ENCODE peak calls at places on chromosomes 12 and 14, in four cellular contexts. E is CD4-positive, alpha-beta T cell; J is HL-60; P is body of pancreas. U is an unnamed sample.

GRCh38 chr12:5073838-5074237 is 30.2 kb downstream of the KCNA5 start:
- DNase-seq in P (no peak), E (no peak), J (no peak), U (no peak)

GRCh38 chr12:32000373-32001005 is 41.3 kb downstream of the RESF1 start:
- DNase-seq in P (no peak), E (no peak), J (no peak), U (no peak)

GRCh38 chr12:52183971-52184370 is 7.8 kb downstream of the KRT80 start:
- DNase-seq in E (no peak), J (no peak), P (no peak), U (no peak)

GRCh38 chr12:85157023-85157626 is 121.0 kb downstream of the LRRIQ1 start:
- DNase-seq in E (no peak), P (no peak), J (no peak), U (no peak)

GRCh38 chr12:19719650-19720049 is 280.4 kb downstream of the AEBP2 start:
- DNase-seq in E (no peak), P (no peak), J (no peak), U (no peak)

GRCh38 chr12:7994731-7995205 is 37.7 kb upstream of the FOXJ2 start:
- DNase-seq in E (no peak), P (no peak), J (no peak), U (no peak)

GRCh38 chr14:34098045-34098984 is 147.4 kb upstream of the EGLN3 start:
- DNase-seq in E (no peak), P (peak), J (peak), U (no peak)

GRCh38 chr12:26833692-26834168 is 736 bp upstream of the ITPR2 start:
- DNase-seq in E (peak), P (peak), J (peak), U (peak)

GRCh38 chr14:56491299-56492285 is 88.0 kb upstream of the TMEM260 start:
- DNase-seq in E (no peak), P (peak), J (peak), U (peak)

GRCh38 chr14:88323520-88324199 is 591 bp upstream of the KCNK10 start:
- DNase-seq in J (peak), E (no peak), P (peak), U (no peak)

GRCh38 chr14:102688290-102688689 is 89.0 kb upstream of the TRAF3 start:
- DNase-seq in J (peak), E (no peak), P (no peak), U (no peak)

GRCh38 chr12:98644712-98645571 is at the start of the genes APAF1 and IKBIP:
- DNase-seq in E (peak), P (peak), J (peak), U (peak)

GRCh38 chr12:3193131-3193530 is 116.0 kb downstream of the TSPAN9 start:
- DNase-seq in E (no peak), P (no peak), J (no peak), U (no peak)

GRCh38 chr14:44898547-44898946 is 63.2 kb downstream of the KLHL28 start:
- DNase-seq in P (no peak), J (no peak), E (no peak), U (no peak)

GRCh38 chr14:20190596-20190995 is at the start of gene OR11G2:
- DNase-seq in E (no peak), P (no peak), J (no peak), U (no peak)

GRCh38 chr14:68476212-68476964 is 316.5 kb downstream of the ZFP36L1 start:
- DNase-seq in E (no peak), P (peak), J (no peak), U (no peak)

GRCh38 chr14:98210045-98210678 is 1061.8 kb downstream of the BCL11B start:
- DNase-seq in P (no peak), J (no peak), E (peak), U (peak)

GRCh38 chr12:114406326-114407033 is 536 bp upstream of the TBX5 start:
- DNase-seq in P (no peak), E (no peak), J (no peak), U (no peak)

GRCh38 chr14:53927171-53927570 is 29.5 kb downstream of the BMP4 start:
- DNase-seq in J (no peak), E (no peak), P (no peak), U (no peak)

GRCh38 chr12:63814146-63814774 is 30.2 kb upstream of the SRGAP1 start:
- DNase-seq in P (no peak), J (no peak), E (no peak), U (no peak)

GRCh38 chr12:108734200-108734906 is 3.0 kb upstream of the CORO1C start:
- DNase-seq in E (no peak), P (peak), J (peak), U (no peak)

GRCh38 chr14:24806061-24806678 is 172.2 kb upstream of the GZMB start:
- DNase-seq in P (peak), E (no peak), J (peak), U (no peak)

GRCh38 chr12:106245767-106246166 is 2.1 kb downstream of the CKAP4 start:
- DNase-seq in E (no peak), J (no peak), P (peak), U (no peak)

GRCh38 chr14:83425138-83425537 is 1891.5 kb upstream of the SEL1L start:
- DNase-seq in J (no peak), E (no peak), P (no peak), U (no peak)

GRCh38 chr12:117501470-117501869 is 140.0 kb upstream of the NOS1 start:
- DNase-seq in J (peak), P (peak), E (no peak), U (no peak)

GRCh38 chr12:54328595-54329337 is 3.8 kb downstream of the COPZ1 start:
- DNase-seq in J (no peak), E (no peak), P (no peak), U (no peak)

GRCh38 chr12:38744056-38744455 is 161.3 kb downstream of the CPNE8 start:
- DNase-seq in P (no peak), E (no peak), J (no peak), U (no peak)

GRCh38 chr12:38745601-38746000 is 159.8 kb downstream of the CPNE8 start:
- DNase-seq in J (no peak), E (no peak), P (no peak), U (no peak)

GRCh38 chr12:38746744-38747143 is 158.6 kb downstream of the CPNE8 start:
- DNase-seq in J (no peak), P (no peak), E (no peak), U (no peak)
- H3K27ac ChIP-seq in J (no peak), P (no peak), E (no peak), U (no peak)

DNA sequence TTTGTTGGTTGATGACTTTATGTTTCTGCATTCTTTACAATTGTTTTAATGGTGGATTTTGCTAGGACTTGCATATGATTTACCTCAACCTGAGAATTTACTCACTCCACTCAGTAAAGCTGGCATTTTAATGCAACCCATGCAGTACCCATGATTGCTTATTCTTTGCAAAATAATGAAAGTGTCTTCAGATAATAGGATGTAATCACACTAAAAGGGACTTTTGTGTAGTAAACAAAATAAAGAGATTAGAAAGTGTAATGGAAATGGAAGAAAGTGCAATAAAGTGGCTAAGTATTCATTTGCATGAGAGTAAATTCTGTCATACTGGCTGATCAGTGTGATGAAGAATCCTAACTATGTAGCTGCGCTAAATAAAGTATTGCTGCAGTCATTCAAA is 87.6 kb upstream of the NOVA1 start:
- DNase-seq in E (no peak), P (no peak), J (no peak), U (no peak)
- H3K27ac ChIP-seq in E (no peak), P (no peak), J (no peak), U (no peak)

GRCh38 chr12:121086896-121087295 is 45.8 kb upstream of the P2RX7 start:
- DNase-seq in J (no peak), E (no peak), P (no peak), U (no peak)
- H3K27ac ChIP-seq in J (no peak), E (no peak), P (no peak), U (no peak)

DNA sequence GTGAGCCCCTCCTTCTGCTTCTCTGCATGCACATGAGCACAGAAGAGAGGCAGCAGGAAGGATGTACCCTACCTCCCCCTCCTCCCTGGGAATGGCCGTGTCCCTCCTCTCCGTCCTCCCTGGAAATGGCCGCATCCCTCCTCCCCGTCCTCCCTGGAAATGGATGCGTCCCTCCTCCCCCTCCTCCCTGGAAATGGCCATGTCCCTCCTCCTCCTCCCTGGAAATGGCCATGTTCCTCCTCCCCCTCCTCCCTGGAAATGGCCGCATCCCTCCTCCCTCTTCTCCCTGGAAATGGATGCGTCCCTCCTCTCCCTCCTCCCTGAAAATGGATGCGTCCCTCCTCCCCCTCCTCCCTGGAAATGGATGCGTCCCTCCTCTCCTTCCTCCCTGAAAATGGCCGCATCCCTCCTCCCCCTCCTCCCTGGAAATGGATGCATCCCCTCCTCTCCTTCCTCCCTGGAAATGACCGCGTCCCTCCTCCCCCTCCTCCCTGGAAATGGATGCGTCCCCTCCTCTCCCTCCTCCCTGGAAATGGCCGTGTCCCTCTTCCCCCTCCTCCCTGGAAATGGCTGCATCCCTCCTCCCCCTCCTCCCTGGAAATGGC is 428.6 kb downstream of the AACS start:
- DNase-seq in J (no peak), E (no peak), P (no peak), U (no peak)
- H3K27ac ChIP-seq in J (no peak), E (no peak), P (no peak), U (no peak)